ENCODE peak calls at places on chromosomes 16 and 17, in six cellular contexts. D is GM12891, K is K562, Q is HepG2, G is H1, C is GM12878. B is an unnamed sample.

GRCh38 chr17:40503154-40503553 is 1.7 kb upstream of the TNS4 start:
- DNase-seq in C (no peak), G (no peak), Q (no peak), K (no peak), D (no peak), B (no peak)

GRCh38 chr17:39166437-39167335 is 725 bp upstream of the ARL5C start:
- DNase-seq in G (no peak), K (no peak), D (no peak), Q (no peak), C (no peak), B (no peak)

GRCh38 chr16:17224859-17225258 is 245.9 kb downstream of the XYLT1 start:
- DNase-seq in C (no peak), D (no peak), G (no peak), K (no peak), Q (no peak), B (no peak)

GRCh38 chr16:15790458-15790857 is 66.4 kb downstream of the MYH11 start:
- DNase-seq in G (no peak), K (no peak), D (no peak), C (no peak), Q (no peak), B (no peak)

GRCh38 chr16:87002717-87003413 is 314.3 kb downstream of the C16orf95 start:
- DNase-seq in G (no peak), C (no peak), D (no peak), K (no peak), Q (no peak), B (no peak)

GRCh38 chr17:6065351-6065750 is 4.8 kb upstream of the WSCD1 start:
- DNase-seq in K (no peak), D (no peak), Q (no peak), G (no peak), C (no peak), B (no peak)

GRCh38 chr16:1125471-1125870 is 27.4 kb upstream of the CACNA1H start:
- DNase-seq in C (no peak), G (no peak), Q (no peak), K (peak; percentile 71), D (peak; percentile 63), B (no peak)

GRCh38 chr17:21511368-21512195 is 135.4 kb downstream of the KCNJ12 start:
- DNase-seq in D (peak; percentile 47), K (peak; percentile 46), C (no peak), G (peak; percentile 85), Q (peak; percentile 38), B (peak; percentile 43)

GRCh38 chr16:1481906-1482835 is 6.6 kb downstream of the PTX4 start:
- DNase-seq in Q (no peak), G (no peak), D (no peak), K (no peak), C (no peak), B (no peak)

GRCh38 chr17:74757931-74758845 is 9.8 kb downstream of the NHERF1 start:
- DNase-seq in C (no peak), G (no peak), D (no peak), Q (no peak), K (no peak), B (no peak)

GRCh38 chr17:38511126-38512108 is 83.2 kb downstream of the ARHGAP23 start:
- DNase-seq in G (no peak), C (no peak), Q (no peak), D (no peak), K (no peak), B (no peak)

GRCh38 chr16:30349695-30350094 is 5.4 kb downstream of the CD2BP2 start:
- DNase-seq in C (peak; percentile 51), Q (no peak), G (no peak), D (no peak), K (no peak), B (no peak)

GRCh38 chr16:28974007-28974436 is 556 bp upstream of the SPNS1 start:
- DNase-seq in Q (peak; percentile 70), K (peak; percentile 71), G (peak; percentile 71), D (no peak), C (no peak), B (no peak)

GRCh38 chr17:28385037-28385797 is 13.7 kb downstream of the SARM1 start:
- DNase-seq in K (no peak), Q (no peak), D (no peak), C (no peak), G (no peak), B (no peak)

GRCh38 chr17:28381141-28381825 is 9.8 kb downstream of the SARM1 start:
- DNase-seq in D (no peak), K (peak; percentile 20), Q (no peak), G (peak; percentile 91), C (no peak), B (no peak)

GRCh38 chr17:28388106-28388505 is 16.6 kb downstream of the SARM1 start:
- DNase-seq in G (no peak), Q (no peak), K (no peak), C (no peak), D (no peak), B (no peak)

GRCh38 chr17:28380572-28380907 is 9.0 kb downstream of the SARM1 start:
- DNase-seq in D (no peak), C (no peak), Q (no peak), K (no peak), G (no peak), B (no peak)

GRCh38 chr17:28384281-28385036 is 13.0 kb downstream of the SARM1 start:
- DNase-seq in K (peak; percentile 42), D (peak; percentile 67), G (peak; percentile 77), Q (no peak), C (no peak), B (peak; percentile 48)
- TF ChIP-seq POLR2A in K (no peak), D (peak; percentile 66), G (no peak), Q (no peak), C (peak; percentile 91), B (peak; percentile 56)

GRCh38 chr17:9931144-9931543 is 26.1 kb upstream of the RCVRN start:
- DNase-seq in D (no peak), K (no peak), Q (no peak), C (no peak), G (no peak), B (no peak)

GRCh38 chr17:9925457-9925856 is 20.4 kb upstream of the RCVRN start:
- DNase-seq in K (no peak), Q (no peak), G (no peak), D (no peak), C (no peak), B (no peak)

GRCh38 chr17:9926150-9926804 is 21.2 kb upstream of the RCVRN start:
- DNase-seq in G (no peak), D (no peak), Q (no peak), C (no peak), K (no peak), B (no peak)

GRCh38 chr17:9929873-9930272 is 24.8 kb upstream of the RCVRN start:
- DNase-seq in G (no peak), K (no peak), C (no peak), Q (no peak), D (no peak), B (no peak)

GRCh38 chr17:9928601-9929341 is 23.7 kb upstream of the RCVRN start:
- DNase-seq in C (no peak), Q (peak; percentile 52), K (peak; percentile 12), D (no peak), G (peak; percentile 62), B (no peak)
- TF ChIP-seq TAF1 in C (no peak), Q (no peak), K (no peak), D (no peak), G (no peak), B (no peak)

DNA sequence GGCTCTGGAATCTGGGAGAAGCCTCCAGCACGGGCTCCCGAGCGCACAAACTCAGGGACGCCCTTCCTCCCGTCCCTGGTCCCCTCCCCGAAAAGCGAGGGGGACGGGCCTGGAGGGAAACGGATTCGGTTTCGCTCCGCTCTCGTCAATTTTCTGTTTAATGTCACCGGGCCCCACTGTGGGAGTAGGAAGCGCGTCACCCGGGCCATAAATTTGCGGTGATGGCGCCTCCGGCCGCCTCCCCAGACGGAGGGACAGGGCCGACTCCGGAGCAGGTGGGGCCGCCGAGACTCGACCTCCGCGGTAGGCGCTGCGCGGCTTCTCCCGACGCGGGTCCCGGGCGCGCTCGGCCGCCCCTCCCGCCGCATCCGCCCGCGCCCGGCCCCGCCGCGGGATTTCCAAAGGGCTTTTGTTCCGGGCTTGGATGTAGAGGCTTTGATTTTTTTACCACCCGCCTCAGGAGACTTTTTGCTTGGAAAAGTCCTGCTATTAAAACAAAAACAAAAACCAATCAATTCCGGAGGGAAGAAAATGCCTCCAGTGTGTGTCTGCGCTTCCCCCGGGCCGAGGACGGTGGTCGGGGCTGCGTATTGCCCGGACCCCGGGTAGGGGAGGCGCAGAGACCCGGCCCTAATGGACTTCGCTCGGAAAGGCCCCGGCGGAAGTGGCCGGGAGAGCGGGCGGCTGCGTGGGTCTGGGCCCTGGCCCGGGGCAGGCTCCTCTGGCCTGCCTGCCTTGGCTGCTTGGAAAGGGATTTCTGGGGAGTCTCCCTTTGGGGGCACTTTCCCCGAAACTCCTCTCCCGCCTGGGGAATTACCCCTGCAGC is 7.8 kb upstream of the BAHCC1 start:
- DNase-seq in D (peak; percentile 73), C (no peak), Q (no peak), G (no peak), K (no peak), B (peak; percentile 62)
- TF ChIP-seq POLR2AphosphoS5 in D (no peak), C (no peak), Q (no peak), G (no peak), K (no peak), B (no peak)

DNA sequence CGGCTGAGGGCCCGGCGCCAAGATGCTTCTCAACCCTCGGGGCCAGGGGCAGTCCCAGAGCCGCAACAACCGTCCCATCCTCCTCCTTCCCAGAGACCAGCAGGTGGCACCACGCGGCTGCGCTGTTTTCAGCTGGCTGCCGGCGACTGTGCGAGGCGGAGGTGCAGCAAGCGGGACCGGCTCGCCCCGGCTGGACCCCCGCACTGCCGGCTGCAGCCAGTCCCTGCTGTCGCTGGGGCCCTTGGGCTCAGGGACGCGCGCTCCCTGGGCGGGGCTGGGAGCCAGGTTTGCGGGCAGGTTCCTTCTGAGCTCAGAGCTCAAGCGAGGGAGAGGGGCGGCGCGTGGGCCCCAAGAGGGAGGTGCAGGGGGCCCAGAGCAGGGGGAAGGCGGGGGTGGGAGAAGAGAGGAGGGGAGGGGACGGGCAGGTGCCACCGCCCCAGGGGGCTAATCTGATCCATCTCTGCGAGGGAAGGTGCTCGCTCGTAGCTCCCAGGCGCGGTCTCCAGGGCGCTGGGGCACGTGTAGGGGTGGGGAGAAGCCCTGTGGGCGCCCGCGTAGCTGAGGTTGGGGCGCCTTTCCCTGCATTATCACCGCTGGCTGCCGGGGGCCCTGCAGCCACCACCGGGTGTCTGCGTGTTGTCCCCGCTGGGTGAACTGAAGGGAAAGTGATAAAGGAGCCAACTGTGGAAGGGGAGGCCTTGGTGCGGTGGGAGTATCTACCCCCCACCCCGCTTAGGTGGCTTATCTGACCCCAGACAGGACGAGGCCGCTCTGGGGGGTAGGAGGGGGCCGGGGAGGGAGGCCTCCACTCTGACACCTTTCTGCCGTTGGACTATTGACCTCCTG is 24.2 kb downstream of the STAT5A start:
- DNase-seq in D (peak; percentile 73), K (peak; percentile 90), Q (peak; percentile 80), G (peak; percentile 90), C (no peak), B (peak; percentile 75)
- TF ChIP-seq POLR2A in D (no peak), K (peak; percentile 86), Q (peak; percentile 56), G (no peak), C (peak; percentile 82), B (no peak)

GRCh38 chr17:4607261-4607731 is 23.0 kb downstream of the SMTNL2 start:
- DNase-seq in Q (no peak), D (no peak), K (no peak), G (no peak), C (no peak), B (no peak)
- TF ChIP-seq TAF1 in Q (no peak), D (no peak), K (no peak), G (no peak), C (no peak), B (no peak)

DNA sequence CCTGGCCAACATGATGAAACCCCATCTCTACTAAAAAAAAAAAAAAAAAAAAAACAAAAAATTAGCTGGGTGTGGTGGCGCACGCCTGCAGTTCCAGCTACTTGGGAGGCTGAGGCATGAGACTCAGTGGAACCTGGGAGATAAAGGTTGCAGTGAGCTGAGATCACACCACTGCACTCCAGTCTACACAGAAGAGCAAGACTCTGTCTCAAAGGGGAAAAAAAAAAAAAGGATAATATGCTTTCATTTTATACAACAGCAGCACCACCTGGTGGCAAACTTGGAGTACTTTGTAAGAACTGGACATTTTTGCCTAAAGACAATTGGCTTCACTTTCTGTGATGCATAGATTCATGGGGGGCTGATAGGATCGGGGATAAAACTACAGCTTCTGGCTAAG is 8.5 kb downstream of the CHTF8 start:
- DNase-seq in C (no peak), Q (peak; percentile 85), D (peak; percentile 43), K (peak; percentile 42), G (no peak), B (no peak)
- TF ChIP-seq POLR2AphosphoS5 in C (no peak), Q (peak; percentile 13), D (no peak), K (no peak), G (no peak), B (no peak)